ENCODE peak calls at places on chromosomes 13 and 19, in four cellular contexts. P is C1 segment of cervical spinal cord; N is CD8-positive, alpha-beta memory T cell; D is naive thymus-derived CD8-positive, alpha-beta T cell. L is an unnamed sample.
A peak's percentile ranks its signal among the peaks of the same experiment; 100 is the strongest.

GRCh38 chr13:33015275-33015674 is 948 bp upstream of the KL start:
- DNase-seq in P (no peak), N (no peak), D (no peak), L (no peak)

GRCh38 chr13:100491164-100491847 is 97.3 kb downstream of the GGACT start:
- DNase-seq in P (no peak), N (no peak), D (no peak), L (no peak)

GRCh38 chr13:80251403-80251802 is 89.5 kb downstream of the SPRY2 start:
- DNase-seq in P (no peak), N (no peak), D (no peak), L (no peak)

GRCh38 chr13:114128624-114129522 is 3.5 kb downstream of the RASA3 start:
- DNase-seq in P (no peak), N (peak; percentile 83), D (peak; percentile 85), L (peak; percentile 88)

GRCh38 chr13:27120811-27121210 is 50.8 kb downstream of the USP12 start:
- DNase-seq in P (no peak), N (no peak), D (no peak), L (no peak)

GRCh38 chr13:91722267-91722884 is 324.0 kb downstream of the GPC5 start:
- DNase-seq in P (no peak), N (no peak), D (peak; percentile 15), L (no peak)

GRCh38 chr19:33468361-33469170 is 53.0 kb downstream of the PEPD start:
- DNase-seq in P (no peak), N (no peak), D (no peak), L (no peak)

GRCh38 chr19:19388568-19389555 is 16.6 kb upstream of the GATAD2A start:
- DNase-seq in P (no peak), N (no peak), D (no peak), L (no peak)

GRCh38 chr19:51637362-51637978 is 7.3 kb upstream of the SIGLEC5 start:
- DNase-seq in P (no peak), N (no peak), D (no peak), L (no peak)

GRCh38 chr13:75836441-75836840 is 200.3 kb downstream of the LMO7 start:
- DNase-seq in P (no peak), N (no peak), D (no peak), L (no peak)

GRCh38 chr19:35045667-35046300 is 4.3 kb downstream of the HPN start:
- DNase-seq in P (no peak), N (no peak), D (peak; percentile 41), L (peak; percentile 32)

GRCh38 chr19:28184997-28185396 is 1028.0 kb downstream of the UQCRFS1 start:
- DNase-seq in P (no peak), N (no peak), D (no peak), L (no peak)

GRCh38 chr13:66665991-66666390 is 564.1 kb downstream of the PCDH9 start:
- DNase-seq in P (peak; percentile 68), N (no peak), D (no peak), L (no peak)

GRCh38 chr19:5466814-5467291 is 11.6 kb downstream of the ZNRF4 start:
- DNase-seq in P (no peak), N (no peak), D (no peak), L (no peak)

GRCh38 chr19:4503224-4504170 is 14.8 kb downstream of the PLIN4 start:
- DNase-seq in P (no peak), N (no peak), D (no peak), L (no peak)

GRCh38 chr19:36041831-36042230 is 9.2 kb upstream of the CLIP3 start:
- DNase-seq in P (no peak), N (no peak), D (no peak), L (no peak)

GRCh38 chr19:41195675-41196497 is 2.9 kb downstream of the CYP2S1 start:
- DNase-seq in P (no peak), N (no peak), D (no peak), L (no peak)

L was measured in activated gamma-delta T cell treated with Interleukin-2 at 50 U/mL for 16 hours.